ENCODE peak calls at places on chromosomes 3 and 15, in five cellular contexts. B is NCI-H1436; N is neural crest cell; C is activated CD4-positive, alpha-beta T cell treated with anti-CD3 and anti-CD28 coated beads, Interleukin-2, amount 10 ng/mL, durations not matched to agents 7 days and 5 days; K is nucleus accumbens. U is an unnamed sample.

GRCh38 chr3:149599236-149599635 is 58.6 kb downstream of the WWTR1 start:
- DNase-seq in B (no peak), N (no peak), C (no peak), K (peak; percentile 44), U (no peak)

GRCh38 chr3:21942328-21942727 is 191.3 kb upstream of the ZNF385D start:
- DNase-seq in B (peak; percentile 56), N (no peak), C (no peak), K (no peak), U (no peak)

GRCh38 chr15:37824717-37825382 is 109.6 kb upstream of the TMCO5A start:
- DNase-seq in B (no peak), N (no peak), C (no peak), K (no peak), U (peak; percentile 15)

GRCh38 chr3:28348286-28348636 is 260 bp upstream of the ZCWPW2 start:
- DNase-seq in B (peak; percentile 32), N (peak; percentile 73), C (no peak), K (no peak), U (no peak)

GRCh38 chr15:64247906-64248541 is 85.2 kb upstream of the PPIB start:
- DNase-seq in B (peak; percentile 70), N (no peak), C (peak; percentile 28), K (no peak), U (peak; percentile 95)

GRCh38 chr3:54909236-54909635 is 18.6 kb downstream of the LRTM1 start:
- DNase-seq in B (no peak), N (no peak), C (no peak), K (no peak), U (no peak)

GRCh38 chr3:54176106-54176505 is 53.8 kb downstream of the CACNA2D3 start:
- DNase-seq in B (no peak), N (no peak), C (no peak), K (no peak), U (no peak)

GRCh38 chr15:29233566-29233965 is 36.1 kb downstream of the NSMCE3 start:
- DNase-seq in B (no peak), N (no peak), C (no peak), K (no peak), U (no peak)

GRCh38 chr3:33144433-33144832 is 30.6 kb downstream of the CRTAP start:
- DNase-seq in B (no peak), N (no peak), C (peak; percentile 14), K (no peak), U (peak; percentile 49)

GRCh38 chr15:65791335-65792129 is 561 bp downstream of the DENND4A start:
- DNase-seq in B (peak; percentile 43), N (no peak), C (no peak), K (peak; percentile 72), U (peak; percentile 54)